ENCODE peak calls at places on chromosome 21, in seven cellular contexts. E, Y, B, H, S, M and F are unnamed samples.

GRCh38 chr21:30340714-30341573 is 3.5 kb upstream of the KRTAP27-1 start:
- DNase-seq in E (peak), Y (no peak), B (peak), H (peak), S (no peak), M (peak), F (no peak)

GRCh38 chr21:34345091-34345871 is 18.5 kb upstream of the KCNE2 start:
- DNase-seq in E (no peak), Y (no peak), B (no peak), H (no peak), S (no peak), M (no peak), F (no peak)

GRCh38 chr21:41361786-41362604 is at the start of gene MX2:
- DNase-seq in E (no peak), Y (peak), B (no peak), H (no peak), S (peak), M (peak), F (peak)

GRCh38 chr21:16797530-16797929 is 715.3 kb upstream of the CXADR start:
- DNase-seq in E (no peak), Y (no peak), B (no peak), H (no peak), S (no peak), M (no peak), F (no peak)

GRCh38 chr21:36207577-36208320 is 51.1 kb downstream of the DOP1B start:
- DNase-seq in E (no peak), Y (no peak), B (no peak), H (no peak), S (no peak), M (peak), F (no peak)

GRCh38 chr21:14012409-14012808 is 198.3 kb downstream of the LIPI start:
- DNase-seq in E (no peak), Y (no peak), B (no peak), H (no peak), S (no peak), M (no peak), F (no peak)

GRCh38 chr21:39258207-39258606 is 55.2 kb downstream of the BRWD1 start:
- DNase-seq in E (no peak), Y (no peak), B (no peak), H (peak), S (no peak), M (no peak), F (no peak)

GRCh38 chr21:32612075-32612998 is at the start of gene CFAP298:
- DNase-seq in E (peak), Y (peak), B (peak), H (peak), S (peak), M (peak), F (peak)

GRCh38 chr21:16454371-16454770 is 724.6 kb downstream of the USP25 start:
- DNase-seq in E (no peak), Y (no peak), B (peak), H (no peak), S (no peak), M (peak), F (no peak)